ENCODE peak calls at places on chromosome 17, in ten cellular contexts. X is HCT116, P is MM.1S, Y is GM23248, G is GM23338, C is hepatocyte, U is PC-3, O is OCI-LY7, V is SK-N-SH, Z is Karpas-422. K is an unnamed sample. For H3K9me2 and H3K4me1, the result is how much of the 10 kb centered on the place peaks cover.

GRCh38 chr17:62093188-62094155 is 28.4 kb upstream of the MED13 start:
- DNase-seq in X (peak), P (no peak), Y (peak), G (no peak), C (no peak), U (peak), O (no peak), V (peak), Z (no peak), K (peak)

GRCh38 chr17:58338907-58339774 is 10.5 kb upstream of the TSPOAP1 start:
- DNase-seq in X (no peak), P (peak), Y (peak), G (peak), C (no peak), U (no peak), O (peak), V (peak), Z (peak), K (no peak)

GRCh38 chr17:76408037-76408849 is 23.8 kb downstream of the SPHK1 start:
- DNase-seq in X (peak), P (peak), Y (peak), G (peak), C (peak), U (peak), O (peak), V (peak), Z (peak), K (peak)

GRCh38 chr17:34542700-34543336 is 36.6 kb upstream of the TMEM132E start:
- DNase-seq in X (no peak), P (no peak), Y (peak), G (peak), C (peak), U (peak), O (peak), V (peak), Z (peak), K (peak)

GRCh38 chr17:69431835-69432234 is 17.3 kb downstream of the MAP2K6 start:
- DNase-seq in X (no peak), P (no peak), Y (no peak), G (no peak), C (no peak), U (no peak), O (no peak), V (no peak), Z (peak), K (no peak)

GRCh38 chr17:15944720-15945492 is at the start of gene ADORA2B:
- DNase-seq in X (no peak), P (no peak), Y (peak), G (peak), C (peak), U (peak), O (no peak), V (peak), Z (no peak), K (peak)

GRCh38 chr17:63138713-63139112 is 172.7 kb downstream of the TANC2 start:
- DNase-seq in X (no peak), P (no peak), Y (peak), G (no peak), C (no peak), U (no peak), O (no peak), V (no peak), Z (no peak), K (no peak)

GRCh38 chr17:75370288-75370687 is 35.2 kb downstream of the GRB2 start:
- DNase-seq in X (no peak), P (no peak), Y (no peak), G (no peak), C (no peak), U (no peak), O (no peak), V (no peak), Z (no peak), K (no peak)

GRCh38 chr17:4715071-4715749 is 4.8 kb downstream of the ARRB2 start:
- DNase-seq in X (no peak), P (no peak), Y (no peak), G (no peak), C (no peak), U (no peak), O (no peak), V (no peak), Z (no peak), K (no peak)

GRCh38 chr17:61309857-61310256 is 89.8 kb upstream of the TBX2 start:
- DNase-seq in X (no peak), P (no peak), Y (peak), G (no peak), C (no peak), U (peak), O (no peak), V (no peak), Z (no peak), K (no peak)

GRCh38 chr17:80099291-80100034 is 1.9 kb upstream of the GAA start:
- DNase-seq in X (no peak), P (no peak), Y (no peak), G (no peak), C (peak), U (no peak), O (no peak), V (no peak), Z (no peak), K (no peak)

GRCh38 chr17:77143306-77143705 is 2.5 kb downstream of the SEC14L1 start:
- DNase-seq in X (no peak), P (peak), Y (no peak), G (no peak), C (no peak), U (no peak), O (peak), V (no peak), Z (no peak), K (no peak)

GRCh38 chr17:32882734-32883133 is 5.8 kb upstream of the MYO1D start:
- DNase-seq in X (no peak), P (no peak), Y (peak), G (no peak), C (no peak), U (no peak), O (no peak), V (no peak), Z (no peak), K (no peak)

GRCh38 chr17:218711-219110 is 37.3 kb upstream of the DOC2B start:
- DNase-seq in X (no peak), P (no peak), Y (no peak), G (no peak), C (no peak), U (no peak), O (no peak), V (no peak), Z (no peak), K (no peak)

GRCh38 chr17:78746263-78746948 is 35.7 kb downstream of the CYTH1 start:
- DNase-seq in X (no peak), P (peak), Y (no peak), G (peak), C (no peak), U (no peak), O (no peak), V (no peak), Z (no peak), K (no peak)

GRCh38 chr17:78748048-78748729 is 33.9 kb downstream of the CYTH1 start:
- DNase-seq in X (no peak), P (peak), Y (peak), G (no peak), C (no peak), U (no peak), O (no peak), V (no peak), Z (no peak), K (no peak)

GRCh38 chr17:78745407-78746088 is 36.5 kb downstream of the CYTH1 start:
- DNase-seq in X (no peak), P (peak), Y (peak), G (peak), C (peak), U (peak), O (peak), V (no peak), Z (peak), K (peak)

GRCh38 chr17:78747479-78747878 is 34.6 kb downstream of the CYTH1 start:
- DNase-seq in X (no peak), P (peak), Y (peak), G (no peak), C (no peak), U (no peak), O (no peak), V (no peak), Z (no peak), K (no peak)

DNA sequence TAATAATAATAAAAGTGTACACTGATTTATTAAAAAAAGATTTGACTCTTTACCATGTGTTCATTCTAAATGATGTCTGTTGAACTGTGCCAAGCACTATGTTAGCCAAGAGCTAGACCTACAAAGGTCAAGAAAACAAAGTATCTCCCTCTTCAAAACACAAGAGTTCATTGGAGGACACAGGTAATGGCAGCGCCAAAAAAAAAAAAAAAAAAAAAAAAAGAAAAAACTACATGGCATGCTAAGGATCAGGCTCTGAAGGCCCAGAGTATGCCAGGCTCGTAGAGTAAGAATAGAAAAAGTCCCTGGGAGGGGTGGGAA is 35.2 kb downstream of the CYTH1 start:
- DNase-seq in X (no peak), P (no peak), Y (no peak), G (no peak), C (no peak), U (no peak), O (no peak), V (no peak), Z (no peak), K (no peak)
- H3K4me2 ChIP-seq in X (no peak), P (peak), Y (no peak), G (peak), C (no peak), U (no peak), O (no peak), V (no peak), Z (no peak), K (no peak)

GRCh38 chr17:13917635-13918034 is 151.7 kb upstream of the COX10 start:
- DNase-seq in X (no peak), P (no peak), Y (no peak), G (no peak), C (no peak), U (no peak), O (peak), V (no peak), Z (peak), K (no peak)
- H3K9me2 ChIP-seq in X (under half), P (under half), Y (under half), G (under half), C (under half), U (under half), O (under half), V (under half), Z (under half), K (under half)

GRCh38 chr17:44178133-44178532 is 7.6 kb downstream of the ASB16 start:
- DNase-seq in X (no peak), P (no peak), Y (no peak), G (no peak), C (no peak), U (no peak), O (no peak), V (no peak), Z (no peak), K (no peak)
- H3K4me1 ChIP-seq in X (under half), P (under half), Y (under half), G (under half), C (under half), U (under half), O (under half), V (under half), Z (under half), K (under half)

DNA sequence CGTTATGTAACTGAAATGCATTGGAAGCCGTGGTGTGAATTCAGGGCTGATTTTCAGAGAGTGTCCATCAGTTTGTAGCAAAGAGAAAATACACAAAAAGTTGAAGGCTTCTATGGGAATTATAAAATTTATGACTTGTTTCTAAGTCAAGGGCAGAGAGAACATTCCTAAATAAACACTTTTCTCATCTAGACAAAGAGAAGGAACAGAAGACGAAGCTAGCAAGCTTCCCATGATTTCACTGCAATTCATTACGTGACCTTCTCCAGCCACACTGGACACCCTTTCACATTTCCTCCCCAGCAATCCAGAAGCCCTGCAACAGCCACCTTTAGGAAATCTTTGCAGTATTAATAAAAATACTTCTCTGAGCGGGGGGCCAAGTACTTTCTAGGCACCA is 67.8 kb downstream of the TMEM100 start:
- DNase-seq in X (no peak), P (no peak), Y (no peak), G (no peak), C (no peak), U (no peak), O (no peak), V (no peak), Z (no peak), K (no peak)
- H3K4me2 ChIP-seq in X (no peak), P (no peak), Y (no peak), G (no peak), C (no peak), U (no peak), O (no peak), V (no peak), Z (no peak), K (no peak)

GRCh38 chr17:29726721-29727252 is 104.1 kb upstream of the CORO6 start:
- DNase-seq in X (no peak), P (no peak), Y (peak), G (no peak), C (no peak), U (peak), O (peak), V (peak), Z (peak), K (no peak)
- H3K9me2 ChIP-seq in X (under half), P (under half), Y (under half), G (under half), C (under half), U (under half), O (under half), V (under half), Z (under half), K (under half)

GRCh38 chr17:67358612-67359011 is 7.8 kb downstream of the PSMD12 start:
- DNase-seq in X (no peak), P (no peak), Y (peak), G (no peak), C (no peak), U (no peak), O (no peak), V (no peak), Z (no peak), K (no peak)
- H3K4me1 ChIP-seq in X (under half), P (under half), Y (under half), G (under half), C (under half), U (under half), O (under half), V (under half), Z (under half), K (under half)

GRCh38 chr17:14481664-14482063 is 180.8 kb downstream of the HS3ST3B1 start:
- DNase-seq in X (no peak), P (no peak), Y (no peak), G (no peak), C (no peak), U (no peak), O (no peak), V (no peak), Z (no peak), K (no peak)

GRCh38 chr17:14487068-14487467 is 186.2 kb downstream of the HS3ST3B1 start:
- DNase-seq in X (no peak), P (no peak), Y (no peak), G (no peak), C (no peak), U (no peak), O (no peak), V (no peak), Z (no peak), K (no peak)

DNA sequence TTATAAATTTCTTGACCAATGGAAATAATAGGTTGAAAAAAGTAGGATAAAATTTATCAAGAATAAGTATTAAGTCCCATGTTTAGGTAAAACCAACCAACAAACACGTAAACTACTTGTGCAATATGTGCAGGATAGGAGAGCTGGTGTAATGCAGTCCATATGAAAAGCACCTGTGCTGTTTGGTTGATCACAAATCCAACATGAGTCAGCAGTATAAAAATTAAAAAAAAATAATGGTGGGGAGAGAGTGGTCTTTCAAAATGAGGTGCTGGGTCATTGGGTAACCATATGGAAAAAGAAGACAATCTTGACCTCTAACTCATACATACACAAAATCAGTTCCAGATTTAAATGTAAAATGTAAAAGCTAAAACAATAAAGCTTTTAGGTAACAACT is 181.8 kb downstream of the HS3ST3B1 start:
- DNase-seq in X (no peak), P (no peak), Y (no peak), G (no peak), C (no peak), U (no peak), O (no peak), V (no peak), Z (no peak), K (no peak)
- H3K4me2 ChIP-seq in X (no peak), P (no peak), Y (no peak), G (no peak), C (no peak), U (no peak), O (no peak), V (no peak), Z (no peak), K (no peak)

GRCh38 chr17:27233059-27233458 is 60.9 kb upstream of the WSB1 start:
- DNase-seq in X (no peak), P (no peak), Y (no peak), G (no peak), C (no peak), U (no peak), O (no peak), V (no peak), Z (no peak), K (no peak)

GRCh38 chr17:27232328-27232727 is 61.6 kb upstream of the WSB1 start:
- DNase-seq in X (no peak), P (no peak), Y (no peak), G (no peak), C (no peak), U (no peak), O (no peak), V (no peak), Z (no peak), K (no peak)

GRCh38 chr17:27226611-27227234 is 67.2 kb upstream of the WSB1 start:
- DNase-seq in X (no peak), P (no peak), Y (peak), G (no peak), C (peak), U (peak), O (no peak), V (no peak), Z (no peak), K (peak)

GRCh38 chr17:27233783-27234182 is 60.1 kb upstream of the WSB1 start:
- DNase-seq in X (no peak), P (no peak), Y (no peak), G (no peak), C (no peak), U (no peak), O (no peak), V (no peak), Z (no peak), K (no peak)

DNA sequence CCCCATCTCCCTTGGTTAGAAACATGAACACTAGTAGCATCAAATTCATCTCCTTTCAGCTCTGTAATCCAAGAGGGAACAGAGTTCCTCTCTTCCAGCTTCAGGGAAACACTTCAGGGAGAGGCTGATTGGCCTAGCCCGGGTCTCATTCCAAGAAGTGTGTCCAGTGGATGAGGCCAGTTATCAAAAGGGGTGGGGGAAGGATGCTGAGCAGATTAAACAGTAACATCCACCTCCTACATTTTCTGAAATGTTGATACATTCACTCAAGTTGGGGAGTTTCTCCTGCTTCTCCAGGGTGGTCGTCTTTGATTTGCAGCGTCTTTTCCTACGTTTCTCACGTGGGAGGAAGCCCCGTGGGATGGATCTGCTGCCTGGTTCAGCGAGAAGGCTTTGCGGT is 62.9 kb upstream of the WSB1 start:
- DNase-seq in X (no peak), P (no peak), Y (no peak), G (no peak), C (no peak), U (no peak), O (no peak), V (no peak), Z (no peak), K (no peak)
- H3K9me2 ChIP-seq in X (under half), P (under half), Y (under half), G (under half), C (under half), U (under half), O (under half), V (under half), Z (under half), K (under half)

GRCh38 chr17:6640536-6641373 is at the start of the genes KIAA0753 and TXNDC17:
- DNase-seq in X (peak), P (peak), Y (peak), G (peak), C (peak), U (peak), O (peak), V (peak), Z (peak), K (peak)
- H3K4me1 ChIP-seq in X (under half), P (under half), Y (under half), G (under half), C (under half), U (under half), O (under half), V (under half), Z (under half), K (under half)

DNA sequence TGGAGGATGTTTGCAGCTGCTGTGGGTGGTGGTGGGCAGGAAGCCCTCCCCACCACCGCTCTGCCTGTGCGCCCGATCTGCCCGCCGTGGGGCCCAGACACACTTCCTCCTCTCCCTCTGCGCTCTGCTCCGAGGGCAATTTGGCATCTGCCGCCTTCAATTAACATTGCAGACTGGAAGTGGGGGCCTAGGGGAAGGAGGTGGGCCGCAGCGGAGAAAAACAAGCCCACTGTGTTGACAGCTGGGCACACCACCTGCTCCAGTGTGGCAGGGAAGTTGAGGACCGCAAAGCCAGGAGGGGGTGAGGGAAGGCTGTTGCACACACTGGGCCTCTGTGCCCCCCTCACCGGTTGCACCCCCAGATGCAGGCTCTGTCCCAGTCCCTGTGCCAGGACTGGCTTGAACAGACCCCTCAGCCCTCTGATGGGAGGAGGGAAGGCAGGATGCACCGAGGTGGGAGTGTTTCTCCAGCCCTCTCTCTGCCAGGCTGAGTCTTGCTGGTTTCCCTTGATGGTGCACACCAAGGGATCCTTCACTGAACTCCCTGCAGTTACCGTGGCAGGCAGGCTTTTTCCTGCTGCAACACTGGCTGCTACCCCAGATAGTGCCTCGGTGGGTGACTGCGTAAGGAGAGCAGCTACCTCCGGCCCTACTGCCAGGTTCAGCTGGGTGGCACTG is 72.8 kb upstream of the MED9 start:
- DNase-seq in X (no peak), P (no peak), Y (no peak), G (no peak), C (no peak), U (no peak), O (peak), V (peak), Z (no peak), K (no peak)
- H3K4me2 ChIP-seq in X (no peak), P (no peak), Y (no peak), G (no peak), C (no peak), U (no peak), O (peak), V (no peak), Z (no peak), K (no peak)

K was measured in PC-9.